ENCODE peak calls at places on chromosome 16, in ten cellular contexts. One of them, this sample, is unnamed.

GRCh38 chr16:59971264-59971663 is 1237.1 kb upstream of the GOT2 start:
- DNase-seq in SJSA1: no peak
- DNase-seq in uterus: no peak
- DNase-seq in A549: peak; percentile 1
- DNase-seq in SK-N-SH: no peak
- DNase-seq in naive thymus-derived CD4-positive, alpha-beta T cell: no peak
- DNase-seq in spleen: no peak
- DNase-seq in fibroblast of lung: no peak
- DNase-seq in colonic mucosa: no peak
- DNase-seq in sigmoid colon: no peak
- DNase-seq in this sample: no peak

GRCh38 chr16:1749152-1750117 is 21.9 kb downstream of the NME3 start:
- DNase-seq in sigmoid colon: no peak
- DNase-seq in SJSA1: no peak
- DNase-seq in spleen: peak; percentile 52
- DNase-seq in uterus: no peak
- DNase-seq in fibroblast of lung: no peak
- DNase-seq in SK-N-SH: no peak
- DNase-seq in naive thymus-derived CD4-positive, alpha-beta T cell: no peak
- DNase-seq in A549: no peak
- DNase-seq in colonic mucosa: no peak
- DNase-seq in this sample: no peak

GRCh38 chr16:84788968-84789371 is 30.8 kb upstream of the CRISPLD2 start:
- DNase-seq in uterus: no peak
- DNase-seq in SJSA1: no peak
- DNase-seq in sigmoid colon: peak; percentile 58
- DNase-seq in fibroblast of lung: no peak
- DNase-seq in A549: no peak
- DNase-seq in colonic mucosa: no peak
- DNase-seq in naive thymus-derived CD4-positive, alpha-beta T cell: no peak
- DNase-seq in SK-N-SH: peak; percentile 65
- DNase-seq in spleen: peak; percentile 69
- DNase-seq in this sample: no peak

GRCh38 chr16:68088130-68088972 is 3.2 kb downstream of the NFATC3 start:
- DNase-seq in fibroblast of lung: no peak
- DNase-seq in uterus: no peak
- DNase-seq in SJSA1: no peak
- DNase-seq in sigmoid colon: no peak
- DNase-seq in A549: no peak
- DNase-seq in spleen: no peak
- DNase-seq in SK-N-SH: no peak
- DNase-seq in naive thymus-derived CD4-positive, alpha-beta T cell: no peak
- DNase-seq in colonic mucosa: no peak
- DNase-seq in this sample: no peak

GRCh38 chr16:4260360-4260759 is 12.5 kb downstream of the TFAP4 start:
- DNase-seq in spleen: no peak
- DNase-seq in fibroblast of lung: no peak
- DNase-seq in colonic mucosa: peak; percentile 92
- DNase-seq in naive thymus-derived CD4-positive, alpha-beta T cell: no peak
- DNase-seq in sigmoid colon: no peak
- DNase-seq in uterus: no peak
- DNase-seq in SK-N-SH: no peak
- DNase-seq in SJSA1: no peak
- DNase-seq in A549: no peak
- DNase-seq in this sample: peak; percentile 92

GRCh38 chr16:55283776-55284717 is 40.0 kb upstream of the IRX6 start:
- DNase-seq in A549: no peak
- DNase-seq in naive thymus-derived CD4-positive, alpha-beta T cell: no peak
- DNase-seq in SK-N-SH: peak; percentile 46
- DNase-seq in colonic mucosa: no peak
- DNase-seq in uterus: no peak
- DNase-seq in SJSA1: no peak
- DNase-seq in spleen: no peak
- DNase-seq in sigmoid colon: no peak
- DNase-seq in fibroblast of lung: no peak
- DNase-seq in this sample: no peak

GRCh38 chr16:586645-587590 is 2.9 kb upstream of the RAB40C start:
- DNase-seq in uterus: peak; percentile 38
- DNase-seq in sigmoid colon: no peak
- DNase-seq in SJSA1: no peak
- DNase-seq in fibroblast of lung: peak; percentile 42
- DNase-seq in SK-N-SH: no peak
- DNase-seq in naive thymus-derived CD4-positive, alpha-beta T cell: no peak
- DNase-seq in A549: no peak
- DNase-seq in colonic mucosa: no peak
- DNase-seq in spleen: peak; percentile 75
- DNase-seq in this sample: peak; percentile 61

GRCh38 chr16:80612461-80613017 is 71.7 kb downstream of the DYNLRB2 start:
- DNase-seq in colonic mucosa: no peak
- DNase-seq in sigmoid colon: no peak
- DNase-seq in fibroblast of lung: no peak
- DNase-seq in spleen: peak; percentile 50
- DNase-seq in SJSA1: no peak
- DNase-seq in naive thymus-derived CD4-positive, alpha-beta T cell: no peak
- DNase-seq in A549: no peak
- DNase-seq in SK-N-SH: no peak
- DNase-seq in uterus: no peak
- DNase-seq in this sample: no peak

GRCh38 chr16:68287276-68288251 is 23.2 kb downstream of the SLC7A6OS start:
- DNase-seq in SJSA1: peak; percentile 28
- DNase-seq in SK-N-SH: no peak
- DNase-seq in A549: no peak
- DNase-seq in spleen: peak; percentile 82
- DNase-seq in naive thymus-derived CD4-positive, alpha-beta T cell: peak; percentile 54
- DNase-seq in colonic mucosa: no peak
- DNase-seq in sigmoid colon: peak; percentile 87
- DNase-seq in uterus: peak; percentile 58
- DNase-seq in fibroblast of lung: peak; percentile 83
- DNase-seq in this sample: no peak

GRCh38 chr16:35629001-35629400 is 2169.6 kb downstream of the TP53TG3F start:
- DNase-seq in SK-N-SH: no peak
- DNase-seq in fibroblast of lung: no peak
- DNase-seq in uterus: no peak
- DNase-seq in A549: no peak
- DNase-seq in sigmoid colon: no peak
- DNase-seq in SJSA1: no peak
- DNase-seq in spleen: no peak
- DNase-seq in naive thymus-derived CD4-positive, alpha-beta T cell: no peak
- DNase-seq in colonic mucosa: no peak
- DNase-seq in this sample: no peak

GRCh38 chr16:2520784-2521577 is 810 bp downstream of the AMDHD2 start:
- DNase-seq in sigmoid colon: peak; percentile 74
- DNase-seq in fibroblast of lung: no peak
- DNase-seq in naive thymus-derived CD4-positive, alpha-beta T cell: peak; percentile 76
- DNase-seq in SK-N-SH: peak; percentile 61
- DNase-seq in uterus: peak; percentile 21
- DNase-seq in spleen: peak; percentile 93
- DNase-seq in colonic mucosa: no peak
- DNase-seq in SJSA1: no peak
- DNase-seq in A549: no peak
- DNase-seq in this sample: no peak

GRCh38 chr16:27347930-27348685 is 34.3 kb downstream of the IL4R start:
- DNase-seq in SK-N-SH: peak; percentile 73
- DNase-seq in sigmoid colon: no peak
- DNase-seq in A549: no peak
- DNase-seq in naive thymus-derived CD4-positive, alpha-beta T cell: no peak
- DNase-seq in spleen: no peak
- DNase-seq in uterus: no peak
- DNase-seq in colonic mucosa: no peak
- DNase-seq in fibroblast of lung: no peak
- DNase-seq in SJSA1: no peak
- DNase-seq in this sample: no peak

GRCh38 chr16:3113765-3114479 is 1.5 kb downstream of the ZNF205 start:
- DNase-seq in A549: no peak
- DNase-seq in uterus: no peak
- DNase-seq in colonic mucosa: no peak
- DNase-seq in SJSA1: no peak
- DNase-seq in fibroblast of lung: no peak
- DNase-seq in naive thymus-derived CD4-positive, alpha-beta T cell: no peak
- DNase-seq in spleen: no peak
- DNase-seq in sigmoid colon: no peak
- DNase-seq in SK-N-SH: peak; percentile 62
- DNase-seq in this sample: no peak

GRCh38 chr16:89880477-89881367 is 7.3 kb downstream of the TCF25 start:
- DNase-seq in colonic mucosa: no peak
- DNase-seq in A549: no peak
- DNase-seq in sigmoid colon: no peak
- DNase-seq in fibroblast of lung: no peak
- DNase-seq in SJSA1: no peak
- DNase-seq in uterus: no peak
- DNase-seq in spleen: no peak
- DNase-seq in SK-N-SH: no peak
- DNase-seq in naive thymus-derived CD4-positive, alpha-beta T cell: no peak
- DNase-seq in this sample: no peak

GRCh38 chr16:19329932-19330331 is 44.4 kb downstream of the CLEC19A start:
- DNase-seq in A549: no peak
- DNase-seq in uterus: no peak
- DNase-seq in spleen: no peak
- DNase-seq in fibroblast of lung: no peak
- DNase-seq in SJSA1: no peak
- DNase-seq in colonic mucosa: no peak
- DNase-seq in SK-N-SH: no peak
- DNase-seq in naive thymus-derived CD4-positive, alpha-beta T cell: no peak
- DNase-seq in sigmoid colon: no peak
- DNase-seq in this sample: no peak

GRCh38 chr16:35908942-35909341 is 2449.5 kb downstream of the TP53TG3F start:
- DNase-seq in uterus: no peak
- DNase-seq in fibroblast of lung: no peak
- DNase-seq in A549: no peak
- DNase-seq in SK-N-SH: peak; percentile 1
- DNase-seq in SJSA1: no peak
- DNase-seq in colonic mucosa: no peak
- DNase-seq in naive thymus-derived CD4-positive, alpha-beta T cell: no peak
- DNase-seq in sigmoid colon: no peak
- DNase-seq in spleen: no peak
- DNase-seq in this sample: no peak

DNA sequence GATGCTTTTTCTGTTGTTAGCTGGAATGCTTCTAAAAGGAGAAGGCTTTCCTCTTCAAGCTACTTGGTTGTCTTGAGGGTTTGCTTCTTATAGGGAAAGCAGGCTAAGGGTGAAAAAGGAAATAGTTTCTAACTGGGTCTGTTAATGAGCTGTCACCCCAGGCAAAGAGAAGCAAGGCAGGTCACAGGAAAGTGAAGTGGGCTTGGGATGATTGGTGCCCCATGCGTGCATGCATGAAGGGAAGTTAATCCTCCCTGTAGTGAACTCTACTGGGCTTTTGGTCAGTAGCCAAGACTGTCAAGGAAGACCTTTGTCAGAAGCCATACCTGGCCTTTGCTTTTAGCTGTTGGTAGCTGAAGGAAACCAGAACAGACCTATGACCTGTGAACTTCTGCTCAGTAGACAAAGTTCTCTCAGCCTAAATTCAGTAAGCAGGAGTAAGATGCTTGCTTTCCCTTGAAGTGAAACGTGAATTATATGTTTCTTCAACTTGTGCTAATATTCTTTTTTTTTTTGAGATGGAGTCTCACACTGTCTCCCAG is 16.5 kb downstream of the TENT4B start:
- DNase-seq in spleen: no peak
- DNase-seq in fibroblast of lung: no peak
- DNase-seq in colonic mucosa: no peak
- DNase-seq in sigmoid colon: no peak
- DNase-seq in naive thymus-derived CD4-positive, alpha-beta T cell: no peak
- DNase-seq in A549: no peak
- DNase-seq in SJSA1: no peak
- DNase-seq in SK-N-SH: no peak
- DNase-seq in uterus: no peak
- DNase-seq in this sample: no peak
- H3K27ac ChIP-seq in spleen: no peak overlapping the region
- H3K27ac ChIP-seq in fibroblast of lung: no peak overlapping the region
- H3K27ac ChIP-seq in colonic mucosa: no peak overlapping the region
- H3K27ac ChIP-seq in sigmoid colon: peak overlapping the region; percentile 11
- H3K27ac ChIP-seq in naive thymus-derived CD4-positive, alpha-beta T cell: no peak overlapping the region
- H3K27ac ChIP-seq in A549: no peak overlapping the region
- H3K27ac ChIP-seq in SJSA1: no peak overlapping the region
- H3K27ac ChIP-seq in SK-N-SH: no peak overlapping the region
- H3K27ac ChIP-seq in uterus: no peak overlapping the region
- H3K27ac ChIP-seq in this sample: no peak overlapping the region

GRCh38 chr16:83742076-83742475 is 65.7 kb upstream of the HSBP1 start:
- DNase-seq in sigmoid colon: no peak
- DNase-seq in SK-N-SH: peak; percentile 16
- DNase-seq in spleen: no peak
- DNase-seq in SJSA1: no peak
- DNase-seq in uterus: no peak
- DNase-seq in naive thymus-derived CD4-positive, alpha-beta T cell: no peak
- DNase-seq in fibroblast of lung: no peak
- DNase-seq in A549: no peak
- DNase-seq in colonic mucosa: no peak
- DNase-seq in this sample: no peak
- H3K4me3 ChIP-seq in sigmoid colon: no peak overlapping the region
- H3K4me3 ChIP-seq in SK-N-SH: no peak overlapping the region
- H3K4me3 ChIP-seq in spleen: no peak overlapping the region
- H3K4me3 ChIP-seq in SJSA1: no peak overlapping the region
- H3K4me3 ChIP-seq in uterus: no peak overlapping the region
- H3K4me3 ChIP-seq in naive thymus-derived CD4-positive, alpha-beta T cell: no peak overlapping the region
- H3K4me3 ChIP-seq in fibroblast of lung: no peak overlapping the region
- H3K4me3 ChIP-seq in A549: no peak overlapping the region
- H3K4me3 ChIP-seq in colonic mucosa: no peak overlapping the region
- H3K4me3 ChIP-seq in this sample: no peak overlapping the region

GRCh38 chr16:16084874-16085273 is 135.5 kb downstream of the ABCC1 start:
- DNase-seq in fibroblast of lung: no peak
- DNase-seq in naive thymus-derived CD4-positive, alpha-beta T cell: no peak
- DNase-seq in A549: no peak
- DNase-seq in colonic mucosa: no peak
- DNase-seq in SJSA1: no peak
- DNase-seq in SK-N-SH: no peak
- DNase-seq in spleen: no peak
- DNase-seq in uterus: no peak
- DNase-seq in sigmoid colon: no peak
- DNase-seq in this sample: no peak
- H3K27ac ChIP-seq in fibroblast of lung: no peak overlapping the region
- H3K27ac ChIP-seq in naive thymus-derived CD4-positive, alpha-beta T cell: no peak overlapping the region
- H3K27ac ChIP-seq in A549: no peak overlapping the region
- H3K27ac ChIP-seq in colonic mucosa: no peak overlapping the region
- H3K27ac ChIP-seq in SJSA1: no peak overlapping the region
- H3K27ac ChIP-seq in SK-N-SH: no peak overlapping the region
- H3K27ac ChIP-seq in spleen: no peak overlapping the region
- H3K27ac ChIP-seq in uterus: peak overlapping the region; percentile 80
- H3K27ac ChIP-seq in sigmoid colon: peak overlapping the region; percentile 92
- H3K27ac ChIP-seq in this sample: no peak overlapping the region

DNA sequence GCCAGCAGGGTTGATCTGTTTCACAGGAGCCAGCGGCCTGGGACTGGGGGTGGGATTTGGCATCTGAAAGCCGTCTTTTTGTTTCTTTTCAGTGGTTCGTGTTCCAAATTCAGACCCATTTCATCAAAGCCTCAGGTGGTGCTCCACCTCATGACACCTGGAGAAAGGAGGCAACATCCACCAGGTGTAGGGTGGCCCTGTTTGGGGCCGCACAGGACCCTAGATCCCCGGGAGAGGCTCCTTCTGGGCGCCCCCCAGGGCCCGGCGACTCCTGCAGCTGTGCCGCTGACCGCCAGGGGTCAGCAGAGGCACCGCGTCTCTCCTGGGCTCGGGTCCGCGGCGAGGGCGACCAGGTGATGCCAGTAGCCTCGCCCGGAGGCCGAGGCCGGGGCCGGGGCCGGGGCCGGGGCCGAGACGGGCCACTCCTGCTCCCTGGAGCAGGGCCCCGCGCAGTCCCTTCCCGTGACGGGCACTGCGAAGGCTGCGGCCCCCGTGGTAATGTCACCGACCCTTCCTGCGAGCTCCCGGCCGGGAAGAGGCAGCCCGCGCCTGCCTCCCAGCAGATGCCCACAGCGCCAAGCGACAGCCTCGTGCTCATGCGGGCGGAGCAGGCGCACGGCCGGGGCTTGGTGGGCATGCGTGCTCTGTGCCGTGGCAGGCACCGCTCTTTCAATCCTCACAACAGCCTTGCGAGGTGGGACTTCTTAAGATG is 118.6 kb downstream of the C16orf78 start:
- DNase-seq in uterus: peak; percentile 64
- DNase-seq in SK-N-SH: peak; percentile 94
- DNase-seq in spleen: peak; percentile 83
- DNase-seq in SJSA1: peak; percentile 22
- DNase-seq in A549: peak; percentile 68
- DNase-seq in sigmoid colon: peak; percentile 73
- DNase-seq in colonic mucosa: no peak
- DNase-seq in naive thymus-derived CD4-positive, alpha-beta T cell: peak; percentile 63
- DNase-seq in fibroblast of lung: no peak
- DNase-seq in this sample: peak; percentile 79
- H3K4me3 ChIP-seq in uterus: peak overlapping the region; percentile 21
- H3K4me3 ChIP-seq in SK-N-SH: peak overlapping the region; percentile 26
- H3K4me3 ChIP-seq in spleen: no peak overlapping the region
- H3K4me3 ChIP-seq in SJSA1: no peak overlapping the region
- H3K4me3 ChIP-seq in A549: peak overlapping the region; percentile 32
- H3K4me3 ChIP-seq in sigmoid colon: peak overlapping the region; percentile 42
- H3K4me3 ChIP-seq in colonic mucosa: peak overlapping the region; percentile 17
- H3K4me3 ChIP-seq in naive thymus-derived CD4-positive, alpha-beta T cell: no peak overlapping the region
- H3K4me3 ChIP-seq in fibroblast of lung: no peak overlapping the region
- H3K4me3 ChIP-seq in this sample: no peak overlapping the region

This sample was measured in pancreas.